ENCODE peak calls at places on chromosomes 12 and 14, in six cellular contexts. H is OCI-LY7; A is AG10803; L is CD4-positive, alpha-beta T cell; U is activated B cell treated with CpG ODN at 0.5 μM for 24 hours; N is cardiac fibroblast. E is an unnamed sample.

GRCh38 chr14:96925422-96925821 is 128.2 kb downstream of the VRK1 start:
- DNase-seq in H (no peak), A (no peak), L (no peak), U (no peak), N (no peak), E (no peak)

GRCh38 chr12:124500232-124501079 is 67.0 kb downstream of the NCOR2 start:
- DNase-seq in H (no peak), A (peak), L (no peak), U (no peak), N (peak), E (no peak)

GRCh38 chr12:24605916-24606315 is 343.0 kb downstream of the BCAT1 start:
- DNase-seq in H (no peak), A (no peak), L (no peak), U (no peak), N (no peak), E (no peak)

GRCh38 chr12:85644508-85644907 is 191.7 kb downstream of the RASSF9 start:
- DNase-seq in H (no peak), A (no peak), L (no peak), U (no peak), N (no peak), E (no peak)

GRCh38 chr14:101733211-101733610 is 28.3 kb upstream of the PPP2R5C start:
- DNase-seq in H (no peak), A (peak), L (no peak), U (no peak), N (peak), E (no peak)

GRCh38 chr12:14126692-14127091 is 145.3 kb upstream of the GRIN2B start:
- DNase-seq in H (no peak), A (no peak), L (no peak), U (no peak), N (no peak), E (no peak)

GRCh38 chr14:87656315-87656714 is 336.7 kb downstream of the GALC start:
- DNase-seq in H (no peak), A (no peak), L (no peak), U (no peak), N (no peak), E (no peak)

GRCh38 chr14:102554835-102555819 is 37.3 kb upstream of the RCOR1 start:
- DNase-seq in H (no peak), A (peak), L (peak), U (peak), N (peak), E (no peak)

GRCh38 chr12:45720069-45720468 is 9.4 kb upstream of the ARID2 start:
- DNase-seq in H (no peak), A (no peak), L (no peak), U (no peak), N (no peak), E (no peak)

GRCh38 chr12:106919910-106920544 is 35.7 kb upstream of the TMEM263 start:
- DNase-seq in H (peak), A (peak), L (no peak), U (no peak), N (peak), E (no peak)

GRCh38 chr12:50715174-50715573 is 48.7 kb upstream of the ATF1 start:
- DNase-seq in H (no peak), A (peak), L (no peak), U (no peak), N (peak), E (no peak)

GRCh38 chr12:116172224-116172849 is 105.2 kb downstream of the MED13L start:
- DNase-seq in H (no peak), A (no peak), L (no peak), U (no peak), N (no peak), E (no peak)

GRCh38 chr14:105469456-105470162 is 5.0 kb upstream of the CRIP2 start:
- DNase-seq in H (no peak), A (no peak), L (no peak), U (no peak), N (no peak), E (no peak)

GRCh38 chr12:52053570-52054209 is 2.4 kb downstream of the NR4A1 start:
- DNase-seq in H (no peak), A (no peak), L (no peak), U (no peak), N (peak), E (no peak)

GRCh38 chr14:96269359-96269710 is 13.3 kb downstream of the BDKRB1 start:
- DNase-seq in H (no peak), A (no peak), L (no peak), U (no peak), N (no peak), E (no peak)

GRCh38 chr14:22653012-22653621 is 9.0 kb upstream of the OR6J1 start:
- DNase-seq in H (peak), A (peak), L (peak), U (no peak), N (peak), E (peak)

GRCh38 chr14:65423986-65424385 is 11.5 kb downstream of the FUT8 start:
- DNase-seq in H (no peak), A (no peak), L (no peak), U (no peak), N (no peak), E (no peak)

GRCh38 chr12:5447329-5447728 is 15.4 kb downstream of the NTF3 start:
- DNase-seq in H (no peak), A (no peak), L (no peak), U (no peak), N (no peak), E (no peak)

GRCh38 chr12:32834122-32834521 is 62.5 kb downstream of the PKP2 start:
- DNase-seq in H (no peak), A (no peak), L (no peak), U (no peak), N (no peak), E (no peak)

GRCh38 chr12:13336216-13336615 is 139.7 kb downstream of the EMP1 start:
- DNase-seq in H (no peak), A (no peak), L (no peak), U (no peak), N (no peak), E (no peak)

GRCh38 chr12:101663298-101663697 is 34.1 kb upstream of the CHPT1 start:
- DNase-seq in H (no peak), A (no peak), L (no peak), U (no peak), N (no peak), E (no peak)

GRCh38 chr12:101667591-101667990 is 29.8 kb upstream of the CHPT1 start:
- DNase-seq in H (no peak), A (no peak), L (no peak), U (no peak), N (no peak), E (no peak)

GRCh38 chr12:101666017-101666728 is 31.3 kb upstream of the CHPT1 start:
- DNase-seq in H (no peak), A (no peak), L (no peak), U (no peak), N (no peak), E (no peak)

GRCh38 chr12:101670007-101670671 is 27.3 kb upstream of the CHPT1 start:
- DNase-seq in H (peak), A (peak), L (no peak), U (no peak), N (peak), E (no peak)

GRCh38 chr12:101664961-101665360 is 32.5 kb upstream of the CHPT1 start:
- DNase-seq in H (no peak), A (no peak), L (no peak), U (no peak), N (no peak), E (no peak)
- TF ChIP-seq CTCF in H (no peak), A (no peak), L (no peak), U (no peak), N (no peak), E (no peak)

GRCh38 chr12:108065061-108065460 is 64.0 kb upstream of the WSCD2 start:
- DNase-seq in H (no peak), A (no peak), L (no peak), U (no peak), N (no peak), E (no peak)

GRCh38 chr12:108060054-108060453 is 69.0 kb upstream of the WSCD2 start:
- DNase-seq in H (no peak), A (no peak), L (no peak), U (no peak), N (no peak), E (no peak)

GRCh38 chr12:108060910-108061309 is 68.2 kb upstream of the WSCD2 start:
- DNase-seq in H (no peak), A (no peak), L (no peak), U (no peak), N (no peak), E (no peak)

GRCh38 chr12:108066583-108067234 is 62.4 kb upstream of the WSCD2 start:
- DNase-seq in H (no peak), A (no peak), L (no peak), U (no peak), N (no peak), E (no peak)

GRCh38 chr12:108063192-108063591 is 65.9 kb upstream of the WSCD2 start:
- DNase-seq in H (peak), A (peak), L (no peak), U (no peak), N (peak), E (no peak)
- TF ChIP-seq CTCF in H (peak), A (peak), L (no peak), U (no peak), N (peak), E (no peak)

GRCh38 chr12:27970981-27971489 is 1.5 kb downstream of the PTHLH start:
- DNase-seq in H (no peak), A (no peak), L (no peak), U (no peak), N (no peak), E (no peak)

GRCh38 chr12:27971606-27972005 is 927 bp downstream of the PTHLH start:
- DNase-seq in H (no peak), A (no peak), L (no peak), U (no peak), N (no peak), E (no peak)

GRCh38 chr12:27970391-27970980 is 2.0 kb downstream of the PTHLH start:
- DNase-seq in H (no peak), A (peak), L (no peak), U (no peak), N (peak), E (no peak)

GRCh38 chr12:27969011-27969900 is 3.3 kb downstream of the PTHLH start:
- DNase-seq in H (no peak), A (no peak), L (no peak), U (no peak), N (peak), E (no peak)

GRCh38 chr12:27969901-27970390 is 2.6 kb downstream of the PTHLH start:
- DNase-seq in H (no peak), A (peak), L (peak), U (no peak), N (peak), E (no peak)
- TF ChIP-seq CTCF in H (no peak), A (no peak), L (no peak), U (no peak), N (no peak), E (no peak)

GRCh38 chr12:389138-390096 is at the start of gene KDM5A:
- DNase-seq in H (peak), A (peak), L (peak), U (peak), N (peak), E (peak)
- TF ChIP-seq CTCF in H (no peak), A (no peak), L (no peak), U (no peak), N (no peak), E (no peak)

GRCh38 chr12:64780531-64781373 is 21.5 kb upstream of the GNS start:
- DNase-seq in H (no peak), A (no peak), L (peak), U (peak), N (no peak), E (no peak)
- TF ChIP-seq CTCF in H (no peak), A (no peak), L (no peak), U (no peak), N (no peak), E (no peak)